ENCODE peak calls at places on chromosomes 5 and 9, in four cellular contexts. Y, X, Z and H are unnamed samples.

GRCh38 chr5:109739741-109740140 is 50.0 kb downstream of the MAN2A1 start:
- DNase-seq in Y (no peak), Z (no peak), X (no peak), H (no peak)

GRCh38 chr9:27203783-27204182 is 93.2 kb downstream of the EQTN start:
- DNase-seq in Y (no peak), Z (no peak), X (no peak), H (no peak)

GRCh38 chr5:171825046-171825445 is 39.4 kb downstream of the SMIM23 start:
- DNase-seq in Y (no peak), X (no peak), Z (no peak), H (no peak)

GRCh38 chr5:75049581-75050274 is 2.6 kb downstream of the GCNT4 start:
- DNase-seq in Y (peak), X (no peak), Z (peak), H (peak)

GRCh38 chr9:4985376-4986266 is 549 bp downstream of the JAK2 start:
- DNase-seq in Z (peak), X (peak), Y (peak), H (peak)

GRCh38 chr5:88602584-88602983 is 280.4 kb downstream of the MEF2C start:
- DNase-seq in X (no peak), Z (peak), Y (no peak), H (no peak)

GRCh38 chr5:73534001-73534547 is 31.4 kb downstream of the ANKRA2 start:
- DNase-seq in X (no peak), Y (no peak), Z (no peak), H (no peak)

GRCh38 chr9:135343136-135343535 is 136.4 kb upstream of the PPP1R26 start:
- DNase-seq in X (no peak), Z (no peak), Y (no peak), H (no peak)

GRCh38 chr5:176670449-176670848 is 23.2 kb downstream of the TSPAN17 start:
- DNase-seq in Y (no peak), X (no peak), Z (no peak), H (no peak)

GRCh38 chr5:176665517-176665916 is 18.2 kb downstream of the TSPAN17 start:
- DNase-seq in X (no peak), Y (no peak), Z (no peak), H (no peak)

GRCh38 chr5:176664886-176665285 is 17.6 kb downstream of the TSPAN17 start:
- DNase-seq in Y (no peak), Z (no peak), X (no peak), H (no peak)

GRCh38 chr5:176664479-176664878 is 17.2 kb downstream of the TSPAN17 start:
- DNase-seq in Z (no peak), Y (no peak), X (no peak), H (no peak)

GRCh38 chr5:176667637-176668036 is 20.4 kb downstream of the TSPAN17 start:
- DNase-seq in Z (no peak), Y (no peak), X (no peak), H (no peak)
- TF ChIP-seq CTCF in Z (no peak), Y (no peak), X (no peak), H (no peak)

DNA sequence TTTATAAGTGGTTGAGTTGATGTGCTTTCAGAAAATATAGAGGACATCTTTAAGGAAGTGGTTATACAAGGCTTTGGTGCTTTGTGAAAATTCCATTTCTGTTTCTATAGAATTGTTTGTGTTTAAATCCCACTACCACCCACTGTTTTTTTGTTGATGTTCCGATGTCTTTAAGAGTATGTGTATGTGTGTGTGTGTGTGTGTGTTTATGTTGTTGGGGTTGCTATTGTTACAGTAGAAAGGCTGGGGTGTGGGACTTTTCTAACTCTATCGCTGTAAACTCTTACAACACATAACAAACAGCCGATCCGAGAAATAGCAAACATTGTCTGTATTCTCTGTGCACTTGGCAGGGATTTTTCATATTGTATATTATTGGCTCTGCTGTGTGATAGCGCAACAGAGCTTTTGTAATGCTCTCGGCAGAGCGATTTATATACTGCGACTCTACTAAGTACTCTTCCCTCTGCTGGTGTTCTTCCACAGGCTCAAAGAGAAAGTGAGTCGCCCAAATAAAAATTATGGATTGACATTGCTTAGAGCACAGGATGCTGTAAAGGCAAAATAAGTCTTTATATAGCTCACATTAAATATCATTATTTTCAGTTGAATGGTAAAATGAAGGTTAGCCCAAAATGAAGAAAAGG is 492.1 kb upstream of the ARRDC3 start:
- DNase-seq in Y (no peak), Z (no peak), X (no peak), H (no peak)
- TF ChIP-seq CTCF in Y (no peak), Z (no peak), X (no peak), H (no peak)

GRCh38 chr5:163505475-163506457 is at the start of gene MAT2B:
- DNase-seq in Z (peak), X (peak), Y (peak), H (peak)
- TF ChIP-seq CTCF in Z (peak), X (no peak), Y (peak), H (peak)

GRCh38 chr5:62720036-62720441 is 141.4 kb downstream of the LRRC70 start:
- DNase-seq in X (no peak), Z (peak), Y (no peak), H (peak)
- TF ChIP-seq CTCF in X (no peak), Z (no peak), Y (no peak), H (no peak)

GRCh38 chr9:137212520-137212919 is 7.0 kb downstream of the NDOR1 start:
- DNase-seq in X (no peak), Z (no peak), Y (no peak), H (no peak)

GRCh38 chr9:137211532-137211931 is 6.0 kb downstream of the NDOR1 start:
- DNase-seq in X (no peak), Y (no peak), Z (no peak), H (no peak)

GRCh38 chr9:137215196-137215986 is 6.6 kb downstream of the RNF208 start:
- DNase-seq in Z (no peak), X (no peak), Y (no peak), H (no peak)

GRCh38 chr9:137214620-137215019 is 7.4 kb downstream of the RNF208 start:
- DNase-seq in Z (no peak), X (no peak), Y (no peak), H (no peak)

DNA sequence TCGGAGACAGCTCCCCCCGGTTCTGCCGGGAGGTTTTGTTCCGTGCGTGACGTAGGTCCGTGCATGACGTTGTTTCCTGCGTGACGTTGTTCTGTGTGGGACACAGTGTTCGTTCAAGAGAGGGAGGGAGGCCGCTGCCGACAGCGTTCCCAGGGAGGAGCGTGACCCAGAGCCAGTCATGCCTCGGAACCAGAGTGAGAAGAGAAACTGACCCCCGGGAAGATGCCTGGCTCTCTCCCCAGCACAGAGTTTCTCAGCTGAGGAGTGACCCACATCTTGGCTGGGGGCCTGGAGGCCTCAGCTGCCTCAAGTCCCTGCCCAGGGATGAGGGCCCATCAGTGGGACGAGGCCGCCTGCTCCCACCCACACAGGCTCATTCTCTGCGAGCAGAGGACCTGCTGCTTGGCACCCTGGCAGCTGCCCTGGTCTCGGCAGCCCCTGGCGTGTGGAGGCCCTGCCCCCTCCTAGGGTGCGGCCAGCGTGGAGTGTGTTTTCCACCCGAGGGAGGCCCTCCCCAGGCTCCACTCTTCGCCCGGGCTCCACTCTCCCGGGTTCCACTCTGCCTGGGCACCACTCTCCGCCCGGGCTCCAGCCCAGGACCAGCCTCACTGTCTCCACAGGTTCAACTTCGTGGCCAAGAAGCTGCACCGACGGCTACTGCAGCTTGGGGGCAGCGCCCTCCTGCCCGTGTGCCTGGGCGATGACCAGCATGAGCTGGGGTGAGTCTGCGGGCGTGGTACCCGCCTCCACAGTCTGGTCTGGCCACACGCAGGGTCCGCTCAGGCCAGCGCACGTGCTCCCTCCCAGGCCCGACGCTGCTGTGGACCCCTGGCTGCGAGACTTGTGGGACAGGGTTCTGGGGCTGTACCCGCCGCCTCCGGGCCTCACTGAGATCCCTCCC is 7.9 kb downstream of the NDOR1 start:
- DNase-seq in Z (no peak), X (no peak), Y (no peak), H (no peak)
- TF ChIP-seq CTCF in Z (peak), X (no peak), Y (no peak), H (no peak)

GRCh38 chr9:12716823-12717222 is 23.6 kb downstream of the TYRP1 start:
- DNase-seq in X (no peak), Z (no peak), Y (no peak), H (no peak)

GRCh38 chr9:12718482-12719026 is 25.4 kb downstream of the TYRP1 start:
- DNase-seq in X (no peak), Z (no peak), Y (no peak), H (no peak)

GRCh38 chr9:12717907-12718306 is 24.7 kb downstream of the TYRP1 start:
- DNase-seq in Y (no peak), Z (no peak), X (no peak), H (no peak)

GRCh38 chr9:12720551-12720950 is 27.4 kb downstream of the TYRP1 start:
- DNase-seq in X (no peak), Y (no peak), Z (no peak), H (no peak)

GRCh38 chr9:12719431-12719830 is 26.2 kb downstream of the TYRP1 start:
- DNase-seq in X (no peak), Z (no peak), Y (no peak), H (no peak)
- TF ChIP-seq CTCF in X (peak), Z (peak), Y (no peak), H (no peak)

DNA sequence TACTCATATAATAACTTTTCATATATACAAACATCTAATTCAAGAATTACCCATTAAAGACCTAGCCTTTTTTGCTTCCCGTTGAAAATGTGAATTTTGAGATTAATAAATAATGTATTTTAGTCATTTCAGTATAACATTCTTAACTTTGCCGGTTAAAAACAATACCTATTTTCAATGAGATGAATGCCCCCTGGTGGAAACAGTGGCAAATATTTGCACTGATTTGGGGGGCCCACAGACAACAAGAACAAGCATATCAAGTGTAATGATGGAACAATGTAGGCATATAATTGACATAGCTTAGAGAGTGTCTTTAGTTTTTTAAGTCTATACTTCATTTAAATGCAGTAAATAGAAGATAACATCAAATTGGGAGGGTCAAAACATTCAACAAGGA is 111.9 kb downstream of the NTRK2 start:
- DNase-seq in Y (no peak), X (no peak), Z (peak), H (peak)
- TF ChIP-seq CTCF in Y (no peak), X (no peak), Z (peak), H (peak)

DNA sequence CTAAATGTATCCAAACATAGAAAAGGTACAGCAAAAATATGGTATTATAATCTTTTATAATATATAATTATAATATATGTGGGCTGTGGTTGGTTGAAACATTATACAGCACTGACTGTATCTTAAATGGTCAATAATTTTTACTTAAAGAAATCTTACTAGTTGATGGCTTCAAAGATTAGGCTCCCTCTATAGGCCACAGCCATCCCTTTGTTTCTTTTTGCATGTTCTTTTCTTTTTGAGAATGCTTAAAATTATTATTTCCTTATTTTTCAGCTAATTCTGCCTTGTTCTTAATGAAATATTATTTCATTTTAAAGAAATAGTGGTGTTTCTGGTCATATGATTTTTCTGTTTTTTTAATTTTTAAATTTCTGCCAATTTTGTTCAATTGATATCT is 128.5 kb downstream of the MAST4 start:
- DNase-seq in Y (no peak), X (no peak), Z (no peak), H (no peak)
- TF ChIP-seq CTCF in Y (no peak), X (no peak), Z (peak), H (no peak)